ENCODE peak calls at places on chromosomes 1 and 21, in eight cellular contexts. E, X, W, F, Q, K, T and Z are unnamed samples.

GRCh38 chr1:198771562-198772153 is 132.8 kb downstream of the PTPRC start:
- DNase-seq in K (peak), W (peak), X (no peak), Q (peak), E (no peak), T (no peak), F (no peak), Z (no peak)

GRCh38 chr1:217889401-217889800 is 258.3 kb downstream of the SPATA17 start:
- DNase-seq in F (no peak), X (no peak), K (peak), T (no peak), W (no peak), E (no peak), Q (no peak), Z (no peak)

GRCh38 chr1:11898831-11899467 is 27.3 kb downstream of the KIAA2013 start:
- DNase-seq in K (no peak), Q (no peak), E (no peak), T (no peak), W (no peak), X (no peak), F (no peak), Z (no peak)

GRCh38 chr21:41678016-41678935 is 88.6 kb downstream of the RIPK4 start:
- DNase-seq in E (peak), W (no peak), X (no peak), Q (no peak), K (no peak), T (peak), F (peak), Z (no peak)

GRCh38 chr1:28509705-28510349 is 4.0 kb downstream of the RCC1 start:
- DNase-seq in F (no peak), Q (peak), T (no peak), E (no peak), X (no peak), K (peak), W (peak), Z (no peak)

GRCh38 chr1:234643111-234643849 is 33.3 kb upstream of the IRF2BP2 start:
- DNase-seq in K (no peak), T (no peak), Q (no peak), E (peak), X (no peak), F (peak), W (no peak), Z (no peak)

GRCh38 chr1:228058981-228059535 is 23.4 kb upstream of the ARF1 start:
- DNase-seq in F (no peak), X (no peak), K (no peak), T (peak), Q (no peak), E (no peak), W (no peak), Z (no peak)

GRCh38 chr1:61051455-61052392 is 30.6 kb upstream of the NFIA start:
- DNase-seq in X (no peak), Q (peak), W (no peak), K (peak), T (peak), F (no peak), E (no peak), Z (peak)

GRCh38 chr1:96076589-96076988 is 645.0 kb upstream of the PTBP2 start:
- DNase-seq in T (no peak), W (no peak), K (peak), E (no peak), F (no peak), X (no peak), Q (no peak), Z (no peak)

GRCh38 chr1:119477710-119478109 is 29.3 kb upstream of the HSD3B1 start:
- DNase-seq in Q (no peak), K (no peak), X (no peak), W (no peak), F (no peak), T (no peak), E (no peak), Z (no peak)

GRCh38 chr1:117826551-117827078 is 102.8 kb downstream of the GDAP2 start:
- DNase-seq in T (no peak), E (peak), F (no peak), Q (peak), K (peak), X (no peak), W (no peak), Z (peak)

GRCh38 chr1:92877792-92878191 is 46.0 kb downstream of the RPL5 start:
- DNase-seq in Q (no peak), K (peak), T (no peak), X (no peak), E (no peak), F (no peak), W (peak), Z (no peak)

GRCh38 chr1:235050911-235051360 is 77.7 kb downstream of the TOMM20 start:
- DNase-seq in T (no peak), F (no peak), W (peak), K (peak), Q (peak), X (no peak), E (no peak), Z (peak)

GRCh38 chr1:187306671-187307415 is 478.1 kb downstream of the PLA2G4A start:
- DNase-seq in W (no peak), K (no peak), X (no peak), F (no peak), E (no peak), Q (no peak), T (no peak), Z (no peak)

GRCh38 chr1:247681288-247681897 is 1.9 kb upstream of the OR13G1 start:
- DNase-seq in X (peak), Q (peak), K (peak), F (peak), E (peak), T (no peak), W (peak), Z (no peak)

GRCh38 chr1:160862151-160863061 is at the start of gene CD244:
- DNase-seq in T (no peak), W (peak), K (no peak), X (no peak), Q (no peak), F (peak), E (no peak), Z (peak)

GRCh38 chr1:103106426-103107321 is 1.6 kb downstream of the COL11A1 start:
- DNase-seq in E (peak), K (peak), T (peak), F (no peak), X (no peak), W (peak), Q (peak), Z (no peak)

GRCh38 chr1:66090863-66091457 is 298.3 kb downstream of the PDE4B start:
- DNase-seq in F (no peak), W (no peak), X (no peak), K (no peak), E (no peak), T (no peak), Q (no peak), Z (no peak)

GRCh38 chr1:84146375-84147032 is 2.4 kb downstream of the PRKACB start:
- DNase-seq in E (no peak), W (no peak), K (peak), X (no peak), F (no peak), Q (peak), T (no peak), Z (no peak)

GRCh38 chr1:57109247-57109646 is 143.4 kb upstream of the C8B start:
- DNase-seq in E (no peak), W (no peak), K (no peak), Q (peak), T (no peak), X (no peak), F (no peak), Z (no peak)

GRCh38 chr1:30968220-30968971 is 59.8 kb upstream of the SDC3 start:
- DNase-seq in E (no peak), X (no peak), T (no peak), Q (no peak), F (no peak), K (no peak), W (no peak), Z (no peak)

GRCh38 chr1:147720557-147720956 is 39.8 kb downstream of the GJA5 start:
- DNase-seq in W (no peak), X (no peak), F (no peak), K (no peak), E (no peak), T (no peak), Q (no peak), Z (no peak)

GRCh38 chr1:245107776-245108114 is 47.0 kb upstream of the KIF26B start:
- DNase-seq in K (no peak), W (no peak), F (no peak), E (no peak), X (no peak), T (no peak), Q (no peak), Z (no peak)

GRCh38 chr1:160863422-160864131 is 890 bp upstream of the CD244 start:
- DNase-seq in X (no peak), K (no peak), F (no peak), Q (no peak), T (no peak), E (no peak), W (no peak), Z (peak)

GRCh38 chr1:28249013-28249870 is 10.1 kb upstream of the SESN2 start:
- DNase-seq in K (no peak), F (peak), X (no peak), E (peak), W (peak), Q (peak), T (no peak), Z (peak)

DNA sequence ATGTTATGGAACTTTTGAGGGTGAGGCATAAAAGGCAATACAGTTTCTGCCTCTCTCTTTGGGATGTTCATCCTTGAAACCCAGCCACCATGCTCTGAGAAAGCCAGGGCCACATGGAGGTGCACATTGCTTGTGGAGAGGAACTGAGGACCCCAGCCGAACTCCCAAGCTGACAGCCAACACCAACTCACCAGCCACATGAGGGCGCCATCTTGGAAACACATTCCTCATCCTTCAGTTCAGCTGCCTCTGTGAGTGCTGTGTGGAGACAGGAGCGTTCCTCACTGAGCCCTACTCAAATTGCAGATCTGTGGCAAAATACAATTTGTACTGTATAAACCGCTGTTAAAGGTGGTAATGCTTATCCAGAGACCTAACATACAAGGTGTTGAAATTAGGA is 137.5 kb downstream of the GABPA start:
- DNase-seq in Q (no peak), T (no peak), F (no peak), X (no peak), E (no peak), K (no peak), W (no peak), Z (no peak)
- TF ChIP-seq CTCF in Q (no peak), T (no peak), F (no peak), X (no peak), E (no peak), K (no peak), W (no peak), Z (no peak)

GRCh38 chr1:145992502-145992936 is 3.9 kb downstream of the TXNIP start:
- DNase-seq in X (peak), K (no peak), Q (no peak), W (no peak), E (no peak), F (peak), T (peak), Z (no peak)

GRCh38 chr1:145990249-145991097 is 5.9 kb downstream of the TXNIP start:
- DNase-seq in F (peak), X (peak), Q (peak), T (no peak), W (no peak), E (no peak), K (peak), Z (no peak)

GRCh38 chr1:145993618-145994390 is 2.6 kb downstream of the TXNIP start:
- DNase-seq in W (no peak), K (no peak), F (peak), T (no peak), X (peak), Q (no peak), E (no peak), Z (no peak)

GRCh38 chr1:145992958-145993617 is 3.3 kb downstream of the TXNIP start:
- DNase-seq in F (no peak), K (no peak), Q (no peak), W (no peak), X (no peak), E (no peak), T (no peak), Z (no peak)

GRCh38 chr1:145991799-145992412 is 4.5 kb downstream of the TXNIP start:
- DNase-seq in X (peak), E (no peak), T (peak), K (no peak), W (no peak), Q (no peak), F (peak), Z (no peak)
- H3K4me3 ChIP-seq in X (peak), E (peak), T (peak), K (no peak), W (no peak), Q (no peak), F (peak), Z (peak)

GRCh38 chr21:31266241-31266640 is 77.8 kb downstream of the TIAM1 start:
- DNase-seq in X (no peak), T (no peak), K (no peak), E (no peak), Q (peak), F (no peak), W (no peak), Z (no peak)

GRCh38 chr21:31265293-31265692 is 78.8 kb downstream of the TIAM1 start:
- DNase-seq in K (no peak), X (no peak), Q (peak), W (no peak), E (peak), F (no peak), T (no peak), Z (peak)

GRCh38 chr21:31262728-31263127 is 81.3 kb downstream of the TIAM1 start:
- DNase-seq in X (no peak), K (peak), T (no peak), F (no peak), W (no peak), Q (no peak), E (no peak), Z (no peak)

GRCh38 chr21:31261759-31262158 is 82.3 kb downstream of the TIAM1 start:
- DNase-seq in F (no peak), E (no peak), W (no peak), T (no peak), X (no peak), Q (no peak), K (no peak), Z (no peak)

GRCh38 chr21:31264574-31264973 is 79.5 kb downstream of the TIAM1 start:
- DNase-seq in K (no peak), W (no peak), T (no peak), E (no peak), X (no peak), F (no peak), Q (no peak), Z (no peak)
- TF ChIP-seq CTCF in K (peak), W (no peak), T (no peak), E (no peak), X (no peak), F (no peak), Q (peak), Z (no peak)

DNA sequence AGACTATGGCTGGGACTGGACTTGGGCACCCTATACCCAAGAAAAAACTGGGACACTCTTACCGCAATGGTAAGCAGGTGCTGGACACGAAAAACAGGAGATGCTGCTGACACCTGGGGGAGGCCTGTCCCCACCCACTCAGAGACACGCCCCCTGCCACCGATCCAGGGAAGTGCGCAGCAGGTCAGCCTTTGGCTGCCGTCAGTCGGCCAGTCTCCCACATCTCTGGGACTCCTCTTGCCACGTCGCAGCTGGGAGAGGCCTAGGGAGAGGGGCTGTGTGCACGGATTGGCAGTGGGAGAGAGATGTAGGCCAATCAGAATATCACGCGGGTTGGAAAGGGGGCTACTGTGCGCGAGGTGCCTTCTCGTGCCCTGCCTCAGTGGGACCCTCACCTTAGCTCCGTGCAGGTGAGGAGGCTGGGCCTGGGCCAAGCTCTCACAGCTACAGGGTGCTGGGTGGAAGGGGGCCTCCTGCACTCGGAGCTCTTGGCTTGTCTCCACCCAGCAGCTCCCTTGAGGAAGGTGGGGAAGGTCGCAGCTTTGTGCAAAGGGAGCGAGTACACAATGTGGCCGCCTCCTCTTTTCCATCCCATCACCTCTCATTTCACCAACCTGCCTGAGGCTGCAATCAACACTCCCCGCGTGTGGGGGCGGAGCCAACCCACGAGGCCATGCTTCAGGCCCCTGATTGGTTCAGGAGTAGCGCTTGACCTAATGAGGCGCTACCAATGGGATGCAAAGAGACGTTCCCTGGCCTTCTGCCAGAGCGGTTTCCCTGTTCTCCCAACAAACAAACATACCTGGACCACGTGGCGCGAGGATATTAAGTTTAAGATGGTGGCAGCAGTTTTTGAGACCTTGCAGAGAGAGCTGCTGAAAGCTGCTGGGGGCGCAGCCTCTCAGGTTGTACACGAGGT is 25.7 kb upstream of the LDLRAP1 start:
- DNase-seq in W (no peak), Q (no peak), E (no peak), X (no peak), K (no peak), F (no peak), T (peak), Z (no peak)
- H3K4me3 ChIP-seq in W (no peak), Q (no peak), E (no peak), X (no peak), K (no peak), F (no peak), T (no peak), Z (no peak)

DNA sequence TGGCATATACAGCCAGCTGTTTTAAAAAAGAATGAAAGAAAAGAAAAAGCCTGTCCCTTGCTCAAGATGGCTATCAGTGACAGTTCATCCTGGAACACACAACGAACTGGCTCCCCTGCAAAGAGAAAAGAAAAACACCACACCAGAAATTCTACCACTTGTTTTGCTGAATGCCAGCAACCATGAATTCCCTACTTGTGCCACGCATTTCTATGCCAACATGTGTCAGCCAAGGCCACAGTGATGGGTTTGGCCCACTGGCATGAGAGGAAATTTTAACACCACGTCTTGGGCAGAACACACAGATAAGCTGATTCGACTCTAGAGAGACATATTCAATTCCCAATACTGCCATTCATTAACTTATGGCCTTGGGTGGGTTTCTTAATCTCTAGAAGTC is 64.0 kb downstream of the CAPZB start:
- DNase-seq in W (no peak), F (no peak), X (no peak), E (no peak), Q (no peak), K (no peak), T (no peak), Z (no peak)
- TF ChIP-seq CTCF in W (no peak), F (no peak), X (no peak), E (no peak), Q (no peak), K (no peak), T (no peak), Z (no peak)

GRCh38 chr1:1274931-1275431 is 1.3 kb upstream of the UBE2J2 start:
- DNase-seq in Q (no peak), K (no peak), T (no peak), F (no peak), W (no peak), X (no peak), E (no peak), Z (no peak)
- H3K4me3 ChIP-seq in Q (peak), K (no peak), T (no peak), F (peak), W (no peak), X (no peak), E (no peak), Z (peak)

GRCh38 chr1:175802407-175803123 is 59.2 kb upstream of the TNR start:
- DNase-seq in T (no peak), F (no peak), E (no peak), W (no peak), Q (no peak), X (no peak), K (no peak), Z (no peak)
- TF ChIP-seq CTCF in T (no peak), F (no peak), E (no peak), W (no peak), Q (no peak), X (no peak), K (no peak), Z (no peak)